ENCODE peak calls at places on chromosome 16, in seven cellular contexts. W is cardiac muscle cell, U is kidney, L is MM.1S, O is body of pancreas, V is tibial artery, K is lower leg skin. R is an unnamed sample.

GRCh38 chr16:58339452-58339938 is 44.7 kb upstream of the PRSS54 start:
- DNase-seq in O (no peak), K (no peak), U (no peak), W (peak; percentile 55), L (no peak), V (no peak), R (peak; percentile 15)

GRCh38 chr16:21064203-21064602 is 86.4 kb downstream of the DNAH3 start:
- DNase-seq in K (no peak), V (no peak), O (no peak), L (no peak), W (no peak), U (no peak), R (no peak)

GRCh38 chr16:66746682-66747081 is 4.7 kb downstream of the DYNC1LI2 start:
- DNase-seq in V (no peak), W (peak; percentile 37), U (no peak), O (peak; percentile 37), L (peak; percentile 70), K (no peak), R (peak; percentile 15)

GRCh38 chr16:10558746-10559641 is 21.4 kb downstream of the EMP2 start:
- DNase-seq in U (peak; percentile 91), L (no peak), V (peak; percentile 85), W (peak; percentile 73), O (peak; percentile 29), K (no peak), R (no peak)

GRCh38 chr16:56950881-56951771 is 10.6 kb upstream of the CETP start:
- DNase-seq in O (peak; percentile 78), L (peak; percentile 63), K (no peak), W (peak; percentile 70), V (peak; percentile 53), U (no peak), R (peak; percentile 56)

GRCh38 chr16:55062446-55062845 is 131.8 kb downstream of the IRX5 start:
- DNase-seq in V (no peak), O (no peak), L (no peak), K (no peak), W (no peak), U (no peak), R (no peak)

GRCh38 chr16:27198451-27199234 is 4.7 kb upstream of the KDM8 start:
- DNase-seq in L (no peak), K (no peak), O (no peak), V (no peak), U (no peak), W (no peak), R (no peak)

GRCh38 chr16:21650517-21650916 is 1.9 kb downstream of the IGSF6 start:
- DNase-seq in V (peak; percentile 52), W (peak; percentile 67), L (no peak), U (no peak), O (peak; percentile 44), K (no peak), R (peak; percentile 54)

GRCh38 chr16:71172808-71173207 is 57.7 kb downstream of the HYDIN start:
- DNase-seq in L (no peak), V (no peak), K (no peak), O (no peak), U (no peak), W (no peak), R (no peak)

GRCh38 chr16:12535535-12536411 is 267.9 kb downstream of the CPPED1 start:
- DNase-seq in W (peak; percentile 6), L (no peak), V (no peak), U (no peak), O (no peak), K (no peak), R (no peak)

GRCh38 chr16:8583712-8584111 is 6.6 kb downstream of the TMEM114 start:
- DNase-seq in L (no peak), W (no peak), V (no peak), O (no peak), U (no peak), K (no peak), R (no peak)

GRCh38 chr16:85085721-85086120 is 26.6 kb downstream of the CIBAR2 start:
- DNase-seq in V (no peak), K (no peak), O (no peak), L (no peak), W (no peak), U (peak; percentile 69), R (no peak)

GRCh38 chr16:57041182-57042156 is 50.9 kb upstream of the CPNE2 start:
- DNase-seq in O (no peak), L (peak; percentile 61), W (no peak), K (no peak), V (no peak), U (no peak), R (no peak)

GRCh38 chr16:69329369-69330285 is 761 bp downstream of the PDF start:
- DNase-seq in W (no peak), U (peak; percentile 81), L (peak; percentile 59), O (peak; percentile 49), V (no peak), K (no peak), R (no peak)

GRCh38 chr16:19223235-19223847 is 55.3 kb downstream of the SYT17 start:
- DNase-seq in V (no peak), L (peak; percentile 30), U (no peak), K (no peak), W (peak; percentile 2), O (peak; percentile 24), R (peak; percentile 8)

GRCh38 chr16:14150796-14151195 is 79.7 kb downstream of the MRTFB start:
- DNase-seq in L (no peak), O (no peak), W (no peak), V (no peak), K (no peak), U (no peak), R (no peak)

GRCh38 chr16:50270510-50271147 is 4.3 kb downstream of the ADCY7 start:
- DNase-seq in K (no peak), L (no peak), U (peak; percentile 61), W (no peak), V (no peak), O (no peak), R (no peak)

DNA sequence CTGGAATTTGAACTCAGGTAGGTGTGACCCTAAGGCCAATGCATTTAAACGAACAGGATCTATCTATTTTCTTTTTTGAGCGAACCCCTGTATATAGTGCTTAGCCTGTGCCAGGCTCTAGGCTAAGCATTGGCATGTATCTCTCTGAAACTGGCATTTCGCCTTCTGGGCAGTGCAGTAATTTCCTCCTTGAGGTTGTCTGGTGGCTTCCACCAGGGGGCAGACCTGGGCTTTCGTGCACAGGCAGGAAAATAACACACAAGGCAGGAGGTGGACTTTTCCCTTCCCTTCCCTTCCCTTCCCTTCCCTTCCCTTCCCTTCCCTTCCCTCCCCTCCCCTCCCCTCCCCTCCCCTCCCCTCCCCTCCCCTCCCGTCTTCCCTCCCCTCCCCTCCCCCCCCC is 34.4 kb upstream of the PRKCB start:
- DNase-seq in K (peak; percentile 59), U (peak; percentile 75), O (peak; percentile 81), V (peak; percentile 66), L (peak; percentile 67), W (peak; percentile 74), R (peak; percentile 58)
- TF ChIP-seq CTCF in K (peak; percentile 51), U (peak; percentile 79), O (peak; percentile 42), V (peak; percentile 49), L (peak; percentile 66), W (peak; percentile 75), R (peak; percentile 77)

GRCh38 chr16:78786635-78787034 is 687.2 kb downstream of the WWOX start:
- DNase-seq in L (no peak), V (no peak), K (no peak), U (no peak), O (no peak), W (no peak), R (peak; percentile 41)

GRCh38 chr16:78791011-78791410 is 691.6 kb downstream of the WWOX start:
- DNase-seq in W (no peak), U (no peak), V (no peak), O (no peak), K (no peak), L (no peak), R (peak; percentile 50)

GRCh38 chr16:78788276-78788675 is 688.8 kb downstream of the WWOX start:
- DNase-seq in K (no peak), U (no peak), W (no peak), V (no peak), O (no peak), L (no peak), R (no peak)

GRCh38 chr16:78791926-78792325 is 692.5 kb downstream of the WWOX start:
- DNase-seq in U (no peak), L (no peak), V (no peak), W (no peak), O (no peak), K (no peak), R (no peak)

DNA sequence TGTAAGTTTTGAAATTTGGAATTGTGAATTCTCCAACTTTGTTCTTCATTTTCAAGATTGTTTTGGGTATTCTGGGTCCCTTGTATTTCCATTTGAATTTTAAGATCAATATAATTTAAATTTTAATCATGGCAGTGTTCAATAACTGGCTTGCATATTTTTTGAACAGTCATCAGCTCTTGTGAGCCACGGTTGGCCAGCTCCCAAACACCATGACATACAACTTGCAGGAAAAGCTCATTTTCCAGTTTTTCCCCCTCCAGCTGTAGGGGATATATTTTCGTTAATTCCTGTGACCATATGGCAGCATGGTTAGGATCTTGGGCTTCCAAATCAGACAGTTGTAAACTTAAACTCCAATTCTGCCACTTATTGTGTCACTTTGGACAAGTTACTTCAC is 690.1 kb downstream of the WWOX start:
- DNase-seq in U (no peak), L (no peak), O (no peak), V (no peak), K (no peak), W (no peak), R (peak; percentile 21)
- H3K4me3 ChIP-seq in U (no peak overlapping the region), L (no peak overlapping the region), O (no peak overlapping the region), V (no peak overlapping the region), K (no peak overlapping the region), W (no peak overlapping the region), R (no peak overlapping the region)

DNA sequence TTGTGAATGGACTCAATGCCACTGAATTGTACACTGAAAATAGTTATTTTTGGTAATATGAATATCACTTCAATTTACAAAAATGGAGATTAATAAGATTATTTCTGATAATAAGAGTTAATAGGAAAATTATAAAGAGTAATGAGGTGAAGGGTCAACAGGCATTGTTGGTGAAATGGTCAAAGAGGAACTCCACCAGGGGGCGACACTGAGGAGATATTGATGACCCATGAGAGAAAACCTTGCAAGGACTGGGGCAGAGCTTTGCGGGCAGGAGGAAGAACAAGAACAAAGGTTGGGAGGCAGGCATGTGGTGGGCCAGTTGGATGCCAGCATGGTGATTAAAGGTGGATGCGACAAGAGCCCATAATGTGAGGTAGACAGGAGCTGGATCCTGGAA is 74.0 kb upstream of the XYLT1 start:
- DNase-seq in U (no peak), L (no peak), K (no peak), O (no peak), V (peak; percentile 22), W (no peak), R (no peak)
- TF ChIP-seq CTCF in U (no peak), L (peak; percentile 22), K (no peak), O (no peak), V (no peak), W (no peak), R (peak; percentile 16)

GRCh38 chr16:1762196-1762878 is 9.0 kb downstream of the NME3 start:
- DNase-seq in V (no peak), L (no peak), W (no peak), U (no peak), O (no peak), K (no peak), R (no peak)

GRCh38 chr16:1761751-1762150 is 9.6 kb downstream of the NME3 start:
- DNase-seq in W (no peak), V (no peak), L (no peak), K (no peak), O (no peak), U (no peak), R (no peak)

GRCh38 chr16:1759511-1759910 is 11.8 kb downstream of the NME3 start:
- DNase-seq in U (no peak), V (no peak), W (no peak), L (no peak), K (no peak), O (no peak), R (no peak)

GRCh38 chr16:1758923-1759322 is 12.4 kb downstream of the NME3 start:
- DNase-seq in O (no peak), K (no peak), V (no peak), U (no peak), W (no peak), L (no peak), R (no peak)

GRCh38 chr16:1760911-1761310 is 10.4 kb downstream of the NME3 start:
- DNase-seq in V (no peak), W (no peak), O (no peak), U (no peak), K (no peak), L (no peak), R (no peak)
- H3K4me3 ChIP-seq in V (no peak overlapping the region), W (no peak overlapping the region), O (no peak overlapping the region), U (no peak overlapping the region), K (no peak overlapping the region), L (no peak overlapping the region), R (no peak overlapping the region)

R was measured in fibroblast of villous mesenchyme.